ENCODE peak calls at places on chromosomes 5 and 9, in nine cellular contexts. E is transverse colon, I is suprapubic skin, O is breast epithelium, G is SK-N-SH, D is sigmoid colon, J is spleen, S is upper lobe of left lung, L is esophagus muscularis mucosa. N is an unnamed sample. For H3K4me1, the result is how much of the 10 kb centered on the place peaks cover.

GRCh38 chr5:5264727-5265126 is 124.6 kb downstream of the ADAMTS16 start:
- DNase-seq in O (no peak), I (no peak), L (peak), S (no peak), G (no peak), J (no peak), D (no peak), E (no peak), N (no peak)

GRCh38 chr5:65611524-65611923 is 12.6 kb downstream of the TRIM23 start:
- DNase-seq in G (no peak), S (peak), J (no peak), D (no peak), E (no peak), I (no peak), O (no peak), L (no peak), N (no peak)

GRCh38 chr5:108696951-108697715 is 50.6 kb upstream of the FER start:
- DNase-seq in J (no peak), G (no peak), L (no peak), O (no peak), E (no peak), I (no peak), D (no peak), S (no peak), N (no peak)

GRCh38 chr9:93475856-93476255 is 22.5 kb upstream of the FAM120AOS start:
- DNase-seq in I (no peak), O (no peak), G (no peak), D (no peak), J (no peak), S (no peak), E (no peak), L (no peak), N (no peak)

GRCh38 chr5:140794594-140795258 is at the start of gene PCDHA2:
- DNase-seq in I (no peak), J (no peak), G (no peak), E (no peak), S (no peak), D (no peak), L (no peak), O (no peak), N (no peak)

GRCh38 chr5:68330564-68330963 is 115.0 kb downstream of the PIK3R1 start:
- DNase-seq in I (no peak), E (no peak), O (no peak), S (no peak), J (no peak), D (no peak), L (no peak), G (peak), N (peak)

GRCh38 chr5:5398046-5398445 is 24.4 kb upstream of the ICE1 start:
- DNase-seq in D (no peak), S (no peak), E (no peak), I (no peak), G (no peak), L (no peak), J (no peak), O (no peak), N (no peak)

GRCh38 chr5:103424453-103425205 is 138.0 kb downstream of the NUDT12 start:
- DNase-seq in D (no peak), E (no peak), I (no peak), S (no peak), L (no peak), J (no peak), G (no peak), O (no peak), N (no peak)

GRCh38 chr5:108339220-108339619 is 42.7 kb downstream of the FBXL17 start:
- DNase-seq in J (no peak), L (no peak), E (no peak), S (no peak), I (no peak), O (no peak), G (no peak), D (no peak), N (no peak)

GRCh38 chr5:43661102-43661501 is 58.1 kb downstream of the NNT start:
- DNase-seq in S (no peak), D (no peak), L (no peak), O (no peak), I (no peak), J (no peak), E (no peak), G (peak), N (no peak)

GRCh38 chr5:39119404-39120051 is 45.3 kb upstream of the RICTOR start:
- DNase-seq in I (no peak), E (no peak), J (no peak), L (no peak), G (no peak), D (no peak), O (no peak), S (no peak), N (no peak)

GRCh38 chr5:9429691-9430215 is 116.1 kb downstream of the SEMA5A start:
- DNase-seq in I (no peak), L (peak), E (no peak), O (no peak), S (no peak), D (no peak), G (no peak), J (no peak), N (no peak)

GRCh38 chr9:127661342-127661741 is 45.4 kb upstream of the CFAP157 start:
- DNase-seq in L (no peak), S (no peak), E (peak), O (no peak), I (no peak), G (peak), D (no peak), J (no peak), N (no peak)

GRCh38 chr5:10831416-10831815 is 70.4 kb upstream of the DAP start:
- DNase-seq in I (no peak), J (no peak), E (no peak), O (no peak), D (no peak), S (no peak), L (no peak), G (no peak), N (no peak)

GRCh38 chr9:1429328-1429727 is 379.2 kb downstream of the DMRT2 start:
- DNase-seq in L (no peak), G (peak), O (no peak), S (no peak), J (no peak), E (peak), I (no peak), D (no peak), N (no peak)

GRCh38 chr9:95874303-95874988 is 1.0 kb upstream of the ERCC6L2 start:
- DNase-seq in D (no peak), L (no peak), S (no peak), E (no peak), G (peak), O (no peak), I (no peak), J (no peak), N (no peak)

GRCh38 chr5:51225671-51226419 is 157.4 kb upstream of the ISL1 start:
- DNase-seq in I (no peak), G (no peak), E (no peak), L (no peak), D (no peak), O (no peak), S (no peak), J (no peak), N (no peak)

DNA sequence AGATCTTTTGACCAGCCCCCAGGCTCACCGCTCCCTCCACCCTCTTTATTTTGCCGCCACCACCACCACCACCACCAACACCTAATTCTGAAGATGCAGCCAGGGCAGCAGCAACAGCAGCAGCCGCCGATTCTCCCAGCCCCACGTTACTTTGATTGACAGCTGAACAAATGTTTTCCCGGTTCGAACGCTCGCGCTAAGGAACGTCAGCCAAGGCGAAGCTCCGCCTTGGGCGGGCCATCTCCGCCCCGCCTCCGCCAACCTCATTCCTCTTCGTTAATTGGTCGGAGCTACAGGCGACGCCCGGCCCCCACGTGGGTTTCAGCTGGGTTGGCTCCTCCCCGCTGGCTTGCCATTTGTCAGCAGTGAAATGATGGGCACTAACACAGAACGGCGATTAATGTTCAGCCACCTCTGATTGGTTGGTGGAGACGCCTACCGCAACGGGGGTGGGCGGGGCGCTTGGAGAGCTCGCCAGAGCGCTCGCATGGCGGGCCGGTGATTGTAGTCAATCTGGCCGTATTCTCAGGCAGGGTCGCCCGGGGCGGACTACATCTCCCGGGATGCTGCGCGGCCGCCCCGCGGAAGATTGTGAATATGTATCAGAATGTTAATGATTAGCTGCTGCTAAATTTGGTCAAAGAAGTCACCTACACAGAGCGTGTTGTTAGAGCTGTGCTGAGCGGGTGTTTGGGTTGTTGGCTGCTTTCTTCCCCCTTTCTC is at the start of gene TLE4:
- DNase-seq in L (peak), I (peak), S (peak), G (peak), D (peak), O (peak), E (peak), J (peak), N (peak)
- TF ChIP-seq POLR2AphosphoS5 in L (peak), I (peak), S (peak), G (peak), D (peak), O (peak), E (peak), J (peak), N (peak)

DNA sequence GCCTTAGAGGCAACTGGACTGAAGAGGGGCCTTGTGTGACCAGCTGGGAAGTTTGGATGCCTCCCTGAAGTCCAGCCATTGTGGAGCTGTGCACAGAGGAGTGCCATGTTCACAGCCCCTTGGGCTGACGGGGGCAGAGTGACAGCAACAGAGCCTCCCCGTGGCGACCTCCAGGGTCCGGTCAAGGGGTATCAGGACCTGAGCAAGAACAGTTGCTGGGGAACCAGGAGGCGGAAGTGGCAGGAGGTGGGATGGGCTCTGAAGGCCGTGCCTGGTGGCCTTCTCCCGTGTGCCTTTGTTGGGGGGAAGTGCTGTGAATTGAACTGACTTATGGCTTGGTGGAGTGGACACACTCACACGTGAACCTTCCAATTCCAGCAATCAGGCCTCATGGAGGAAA is 14.0 kb downstream of the BNIP1 start:
- DNase-seq in L (no peak), E (no peak), O (no peak), I (no peak), J (no peak), S (no peak), G (no peak), D (no peak), N (no peak)
- H3K27ac ChIP-seq in L (no peak), E (no peak), O (no peak), I (no peak), J (no peak), S (no peak), G (no peak), D (no peak), N (no peak)

GRCh38 chr5:149605998-149606721 is 24.9 kb downstream of the ARHGEF37 start:
- DNase-seq in L (no peak), O (no peak), G (no peak), D (no peak), I (no peak), J (no peak), E (peak), S (peak), N (no peak)
- H3K4me1 ChIP-seq in L (under half), O (under half), G (under half), D (under half), I (under half), J (under half), E (under half), S (under half), N (under half)

GRCh38 chr9:92095236-92095635 is 20.0 kb downstream of the SPTLC1 start:
- DNase-seq in J (no peak), S (no peak), G (no peak), I (no peak), L (no peak), O (no peak), E (no peak), D (no peak), N (no peak)

GRCh38 chr9:92098638-92099037 is 16.6 kb downstream of the SPTLC1 start:
- DNase-seq in S (no peak), J (no peak), D (no peak), I (no peak), L (no peak), G (no peak), O (no peak), E (no peak), N (no peak)

GRCh38 chr9:92100237-92100911 is 14.8 kb downstream of the SPTLC1 start:
- DNase-seq in L (no peak), G (no peak), D (no peak), O (no peak), S (no peak), E (no peak), J (no peak), I (no peak), N (no peak)

GRCh38 chr9:92094655-92095054 is 20.6 kb downstream of the SPTLC1 start:
- DNase-seq in E (no peak), I (no peak), L (no peak), J (no peak), D (no peak), G (no peak), S (no peak), O (no peak), N (no peak)

GRCh38 chr9:92097997-92098482 is 17.2 kb downstream of the SPTLC1 start:
- DNase-seq in E (peak), J (peak), S (peak), L (no peak), I (peak), D (peak), O (peak), G (no peak), N (no peak)
- TF ChIP-seq POLR2AphosphoS5 in E (peak), J (peak), S (peak), L (peak), I (peak), D (no peak), O (peak), G (no peak), N (peak)

DNA sequence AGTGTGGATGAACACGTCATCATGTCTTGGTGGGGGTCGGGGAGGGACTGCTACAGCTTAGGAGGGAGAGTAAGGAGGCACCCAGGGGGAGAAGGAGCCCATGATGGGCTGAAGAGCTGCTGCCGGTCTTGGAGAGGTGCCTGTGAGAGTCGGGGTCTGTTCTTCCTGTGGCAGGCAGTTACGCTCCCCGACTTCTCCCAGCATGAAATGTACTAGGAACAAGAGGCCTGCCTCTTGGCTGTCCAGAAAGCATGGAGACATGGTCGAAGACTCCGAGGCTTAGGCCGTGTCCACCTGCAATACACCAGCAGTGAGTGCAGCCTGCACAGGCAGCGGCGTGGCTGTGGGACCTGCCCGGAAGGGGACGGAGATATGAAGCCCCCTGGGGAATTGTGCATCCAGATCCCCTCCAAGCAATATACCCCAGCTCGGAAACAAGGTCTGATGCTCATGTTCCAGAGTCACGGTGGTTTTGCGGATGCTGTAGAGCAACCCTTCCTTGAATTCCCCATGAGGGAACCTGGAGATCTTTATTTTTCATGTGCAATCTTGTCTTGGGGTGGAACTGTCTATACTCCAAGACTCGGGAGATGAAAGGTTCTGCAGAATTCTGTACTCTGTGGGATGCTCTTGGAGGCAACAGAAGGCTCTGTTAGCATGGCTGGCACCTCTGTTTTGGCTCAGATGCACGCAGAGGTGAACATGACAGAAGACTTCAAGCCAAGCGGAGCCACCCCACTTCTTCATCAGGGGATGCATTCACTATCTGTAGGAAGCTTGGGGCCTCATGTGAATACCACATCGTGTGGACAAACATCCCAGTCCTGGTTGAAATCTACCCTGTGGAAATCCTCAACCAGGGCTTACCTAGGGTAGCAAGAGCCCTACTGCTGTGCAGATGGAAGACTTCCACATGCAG is 374.9 kb upstream of the IRX4 start:
- DNase-seq in L (no peak), O (no peak), J (no peak), G (no peak), I (no peak), E (no peak), D (no peak), S (no peak), N (peak)
- H3K27ac ChIP-seq in L (no peak), O (no peak), J (no peak), G (no peak), I (no peak), E (no peak), D (no peak), S (no peak), N (no peak)

DNA sequence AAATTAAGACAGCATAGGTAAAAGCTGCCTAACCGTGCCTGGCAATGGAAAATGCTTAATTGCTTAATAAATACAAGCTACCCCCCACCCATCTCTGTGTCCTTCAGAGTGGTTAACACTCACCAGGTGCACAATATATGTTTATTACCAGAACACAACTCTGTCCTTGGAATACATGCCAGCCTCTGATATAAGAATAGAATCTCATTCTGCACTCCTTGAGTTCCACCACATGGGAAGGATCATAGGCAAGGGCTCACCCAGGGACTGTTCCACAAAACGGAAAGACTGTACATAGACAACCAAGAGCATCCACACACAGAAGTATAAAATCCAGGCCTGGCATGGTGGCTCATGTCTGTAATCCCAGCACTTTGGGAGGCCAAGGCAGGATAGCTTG is 91.4 kb downstream of the STRBP start:
- DNase-seq in G (no peak), D (no peak), E (no peak), L (no peak), I (no peak), S (no peak), J (no peak), O (no peak), N (no peak)
- H3K4me1 ChIP-seq in G (under half), D (under half), E (under half), L (under half), I (under half), S (under half), J (under half), O (under half), N (under half)

GRCh38 chr9:129617167-129617566 is 3.7 kb downstream of the C9orf50 start:
- DNase-seq in D (no peak), O (no peak), J (no peak), E (no peak), I (no peak), G (no peak), S (no peak), L (no peak), N (no peak)

GRCh38 chr9:129624168-129624759 is 1.7 kb upstream of the NTMT1 start:
- DNase-seq in O (no peak), G (peak), S (no peak), D (no peak), J (no peak), E (peak), L (no peak), I (peak), N (no peak)

GRCh38 chr9:129619787-129620668 is 873 bp downstream of the C9orf50 start:
- DNase-seq in D (no peak), I (no peak), L (no peak), S (no peak), G (peak), J (peak), E (no peak), O (no peak), N (no peak)

GRCh38 chr9:129623331-129623730 is 2.4 kb upstream of the C9orf50 start:
- DNase-seq in L (no peak), S (no peak), D (no peak), I (no peak), J (no peak), G (no peak), E (no peak), O (no peak), N (no peak)

GRCh38 chr9:129620669-129621295 is at the start of gene C9orf50:
- DNase-seq in L (no peak), O (no peak), D (no peak), S (no peak), I (no peak), J (no peak), G (no peak), E (no peak), N (no peak)
- TF ChIP-seq POLR2AphosphoS5 in L (no peak), O (no peak), D (no peak), S (no peak), I (no peak), J (no peak), G (no peak), E (no peak), N (no peak)

GRCh38 chr9:27540537-27540936 is 10.9 kb upstream of the MOB3B start:
- DNase-seq in G (no peak), J (no peak), O (no peak), I (no peak), E (no peak), D (no peak), S (no peak), L (no peak), N (no peak)
- H3K27ac ChIP-seq in G (no peak), J (no peak), O (peak), I (peak), E (peak), D (peak), S (peak), L (peak), N (peak)

GRCh38 chr5:156912869-156913268 is 50.2 kb downstream of the TIMD4 start:
- DNase-seq in L (no peak), G (no peak), D (no peak), S (no peak), O (no peak), I (no peak), E (no peak), J (no peak), N (no peak)

GRCh38 chr5:156914371-156914737 is 48.7 kb downstream of the TIMD4 start:
- DNase-seq in O (no peak), S (no peak), L (no peak), E (no peak), D (no peak), G (no peak), J (no peak), I (no peak), N (no peak)

GRCh38 chr5:156913719-156914370 is 49.2 kb downstream of the TIMD4 start:
- DNase-seq in G (no peak), J (no peak), E (peak), O (no peak), D (no peak), S (no peak), I (no peak), L (no peak), N (no peak)

GRCh38 chr5:156918311-156918845 is 44.6 kb downstream of the TIMD4 start:
- DNase-seq in I (no peak), S (no peak), J (no peak), D (no peak), O (no peak), L (no peak), E (no peak), G (no peak), N (no peak)

DNA sequence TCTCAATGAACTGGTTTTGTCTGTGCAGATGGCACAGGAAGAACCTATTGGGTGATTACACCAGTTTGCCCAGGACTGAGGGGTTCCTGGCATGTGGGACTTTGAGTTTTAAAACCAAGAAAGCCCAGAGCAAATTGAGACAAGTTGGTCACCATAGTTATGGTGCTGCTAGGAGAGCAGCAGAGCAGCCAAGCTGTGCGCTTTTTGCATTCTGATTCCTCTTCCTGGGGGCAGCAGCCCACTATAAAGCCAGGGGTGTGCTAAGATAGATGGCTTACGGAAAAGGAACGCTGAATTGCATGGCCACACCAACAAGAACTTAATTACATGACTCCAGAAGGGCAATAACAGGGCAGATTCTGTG is 49.7 kb downstream of the TIMD4 start:
- DNase-seq in D (no peak), E (no peak), L (no peak), J (no peak), I (no peak), S (no peak), G (no peak), O (no peak), N (no peak)
- H3K4me1 ChIP-seq in D (under half), E (under half), L (under half), J (under half), I (under half), S (under half), G (under half), O (under half), N (under half)

N was measured in vagina.